ENCODE peak calls at places on chromosomes 13 and 19, in seven cellular contexts. O is transverse colon; P is CD4-positive, CD25-positive, alpha-beta regulatory T cell; S is midbrain; V is iPS-NIHi11; D is activated T-cell treated with anti-CD3 and anti-CD28 coated beads, Interleukin-2, amount 50 U/mL, for 48 hours; I is NCI-H1092. M is an unnamed sample.

GRCh38 chr19:55467236-55468053 is 2.9 kb upstream of the C19orf85 start:
- DNase-seq in O (peak; percentile 75), P (peak; percentile 57), S (peak; percentile 61), V (peak; percentile 84), D (peak; percentile 81), I (no peak), M (no peak)

GRCh38 chr19:4067396-4068057 is 828 bp upstream of the ZBTB7A start:
- DNase-seq in O (no peak), P (peak; percentile 55), S (peak; percentile 23), V (peak; percentile 45), D (no peak), I (no peak), M (peak; percentile 50)

GRCh38 chr13:67150608-67151007 is 79.5 kb downstream of the PCDH9 start:
- DNase-seq in O (no peak), P (no peak), S (no peak), V (no peak), D (no peak), I (no peak), M (no peak)

GRCh38 chr13:20873348-20873747 is 29.2 kb downstream of the XPO4 start:
- DNase-seq in O (no peak), P (no peak), S (no peak), V (peak; percentile 8), D (no peak), I (no peak), M (no peak)

GRCh38 chr13:25203256-25203794 is 31.2 kb upstream of the AMER2 start:
- DNase-seq in O (no peak), P (no peak), S (no peak), V (peak; percentile 25), D (no peak), I (no peak), M (no peak)

GRCh38 chr13:112638919-112639318 is 50.9 kb upstream of the ATP11A start:
- DNase-seq in O (no peak), P (no peak), S (no peak), V (no peak), D (no peak), I (no peak), M (no peak)

GRCh38 chr19:6736169-6736916 is 1.0 kb downstream of the GPR108 start:
- DNase-seq in O (peak; percentile 84), P (peak; percentile 55), S (peak; percentile 51), V (peak; percentile 64), D (peak; percentile 86), I (peak; percentile 17), M (peak; percentile 85)

GRCh38 chr13:43933378-43933777 is 53.7 kb downstream of the LACC1 start:
- DNase-seq in O (no peak), P (no peak), S (no peak), V (no peak), D (no peak), I (no peak), M (no peak)

GRCh38 chr13:74778946-74779345 is 644.7 kb upstream of the KLF12 start:
- DNase-seq in O (no peak), P (no peak), S (no peak), V (no peak), D (no peak), I (no peak), M (no peak)

GRCh38 chr13:75307370-75307984 is 174.5 kb downstream of the TBC1D4 start:
- DNase-seq in O (no peak), P (no peak), S (no peak), V (no peak), D (no peak), I (no peak), M (no peak)

GRCh38 chr19:33268162-33268991 is 34.0 kb downstream of the CEBPA start:
- DNase-seq in O (no peak), P (no peak), S (peak; percentile 15), V (no peak), D (no peak), I (no peak), M (no peak)

GRCh38 chr19:18419195-18419698 is at the start of gene SSBP4:
- DNase-seq in O (peak; percentile 75), P (peak; percentile 61), S (peak; percentile 63), V (peak; percentile 92), D (peak; percentile 85), I (peak; percentile 76), M (peak; percentile 52)

GRCh38 chr19:658059-658839 is 4.8 kb downstream of the RNF126 start:
- DNase-seq in O (no peak), P (no peak), S (no peak), V (no peak), D (no peak), I (no peak), M (no peak)

GRCh38 chr19:42412661-42413076 is 14.5 kb downstream of the LIPE start:
- DNase-seq in O (no peak), P (no peak), S (peak; percentile 74), V (no peak), D (no peak), I (no peak), M (no peak)

GRCh38 chr13:58397596-58398387 is 766.2 kb downstream of the PCDH17 start:
- DNase-seq in O (no peak), P (no peak), S (no peak), V (no peak), D (no peak), I (no peak), M (no peak)

GRCh38 chr19:1063030-1063908 is 3.7 kb upstream of the ARHGAP45 start:
- DNase-seq in O (no peak), P (peak; percentile 60), S (no peak), V (no peak), D (peak; percentile 88), I (no peak), M (peak; percentile 45)

GRCh38 chr13:37652596-37652995 is 54.0 kb upstream of the POSTN start:
- DNase-seq in O (no peak), P (no peak), S (no peak), V (no peak), D (no peak), I (no peak), M (no peak)

GRCh38 chr13:39347926-39348901 is 254.8 kb downstream of the LHFPL6 start:
- DNase-seq in O (no peak), P (no peak), S (peak; percentile 21), V (peak; percentile 72), D (no peak), I (no peak), M (no peak)

GRCh38 chr19:33606556-33606955 is 15.2 kb upstream of the CHST8 start:
- DNase-seq in O (no peak), P (no peak), S (no peak), V (no peak), D (no peak), I (no peak), M (no peak)

GRCh38 chr19:11577451-11578341 is at the start of gene ACP5:
- DNase-seq in O (no peak), P (no peak), S (no peak), V (no peak), D (no peak), I (no peak), M (no peak)

GRCh38 chr19:49952906-49953305 is 8.1 kb downstream of the SIGLEC11 start:
- DNase-seq in O (no peak), P (no peak), S (no peak), V (no peak), D (no peak), I (no peak), M (no peak)

GRCh38 chr19:1412323-1412923 is 5.0 kb downstream of the DAZAP1 start:
- DNase-seq in O (no peak), P (no peak), S (no peak), V (no peak), D (no peak), I (no peak), M (no peak)

GRCh38 chr19:15331419-15332310 is 674 bp downstream of the BRD4 start:
- DNase-seq in O (peak; percentile 64), P (peak; percentile 59), S (peak; percentile 36), V (peak; percentile 89), D (peak; percentile 80), I (no peak), M (peak; percentile 63)

GRCh38 chr13:95714142-95714832 is 37.3 kb downstream of the DNAJC3 start:
- DNase-seq in O (no peak), P (no peak), S (no peak), V (no peak), D (no peak), I (no peak), M (no peak)

GRCh38 chr19:7083076-7083956 is 13.8 kb downstream of the ZNF557 start:
- DNase-seq in O (no peak), P (no peak), S (no peak), V (no peak), D (peak; percentile 34), I (no peak), M (no peak)

GRCh38 chr13:98416408-98416807 is 160.5 kb downstream of the STK24 start:
- DNase-seq in O (peak; percentile 76), P (no peak), S (no peak), V (peak; percentile 30), D (no peak), I (peak; percentile 59), M (peak; percentile 77)

GRCh38 chr13:48151343-48151742 is 56.4 kb upstream of the MED4 start:
- DNase-seq in O (no peak), P (no peak), S (no peak), V (no peak), D (no peak), I (no peak), M (no peak)

GRCh38 chr13:108780706-108781105 is 151.3 kb downstream of the MYO16 start:
- DNase-seq in O (no peak), P (no peak), S (no peak), V (no peak), D (no peak), I (no peak), M (no peak)

GRCh38 chr19:12825259-12826131 is 8.9 kb downstream of the RTBDN start:
- DNase-seq in O (no peak), P (no peak), S (no peak), V (peak; percentile 95), D (peak; percentile 65), I (peak; percentile 14), M (no peak)

GRCh38 chr13:51625555-51626345 is 41.5 kb downstream of the WDFY2 start:
- DNase-seq in O (no peak), P (no peak), S (peak; percentile 37), V (no peak), D (no peak), I (no peak), M (no peak)

GRCh38 chr13:44768775-44769578 is 192.8 kb upstream of the TSC22D1 start:
- DNase-seq in O (no peak), P (no peak), S (no peak), V (no peak), D (peak; percentile 56), I (no peak), M (no peak)

M was measured in left colon.